ENCODE peak calls at places on chromosome 4, in seven cellular contexts. R is IMR-90, I is uterus, B is transverse colon, O is heart left ventricle, F is suprapubic skin, V is adrenal gland. H is an unnamed sample. For H3K4me1, the result is how much of the 10 kb centered on the place peaks cover.

GRCh38 chr4:137510866-137511265 is 21.4 kb downstream of the PCDH18 start:
- DNase-seq in R (peak), I (peak), B (no peak), O (no peak), F (no peak), V (no peak), H (no peak)

GRCh38 chr4:14726441-14727405 is 275.6 kb upstream of the CPEB2 start:
- DNase-seq in R (peak), I (no peak), B (peak), O (no peak), F (no peak), V (no peak), H (no peak)

GRCh38 chr4:103074598-103075434 is 1.7 kb downstream of the SLC9B2 start:
- DNase-seq in R (peak), I (no peak), B (no peak), O (no peak), F (no peak), V (no peak), H (no peak)

GRCh38 chr4:37219251-37219650 is 25.3 kb upstream of the NWD2 start:
- DNase-seq in R (no peak), I (no peak), B (no peak), O (no peak), F (no peak), V (no peak), H (no peak)

GRCh38 chr4:13329963-13330362 is 154.2 kb downstream of the RAB28 start:
- DNase-seq in R (peak), I (no peak), B (no peak), O (no peak), F (no peak), V (no peak), H (no peak)

GRCh38 chr4:180422989-180423766 is 1820.0 kb upstream of the TENM3 start:
- DNase-seq in R (no peak), I (no peak), B (no peak), O (no peak), F (no peak), V (no peak), H (no peak)

GRCh38 chr4:156838761-156839160 is 132.8 kb downstream of the PDGFC start:
- DNase-seq in R (peak), I (no peak), B (no peak), O (no peak), F (no peak), V (no peak), H (no peak)

GRCh38 chr4:175246941-175247340 is 328.8 kb downstream of the ADAM29 start:
- DNase-seq in R (peak), I (no peak), B (no peak), O (no peak), F (no peak), V (no peak), H (no peak)

GRCh38 chr4:22072726-22073125 is 124.2 kb upstream of the KCNIP4 start:
- DNase-seq in R (no peak), I (no peak), B (no peak), O (no peak), F (no peak), V (no peak), H (no peak)

GRCh38 chr4:14338206-14338605 is 664.1 kb upstream of the CPEB2 start:
- DNase-seq in R (peak), I (no peak), B (no peak), O (no peak), F (no peak), V (no peak), H (no peak)

GRCh38 chr4:169677150-169677732 is 56.9 kb downstream of the CLCN3 start:
- DNase-seq in R (no peak), I (no peak), B (no peak), O (no peak), F (no peak), V (no peak), H (no peak)

GRCh38 chr4:38931125-38931524 is 63.5 kb downstream of the FAM114A1 start:
- DNase-seq in R (no peak), I (no peak), B (no peak), O (no peak), F (no peak), V (no peak), H (no peak)

GRCh38 chr4:12409507-12410190 is 981.0 kb upstream of the HS3ST1 start:
- DNase-seq in R (no peak), I (no peak), B (no peak), O (no peak), F (no peak), V (no peak), H (no peak)

GRCh38 chr4:47074836-47075235 is 43.5 kb downstream of the GABRB1 start:
- DNase-seq in R (peak), I (no peak), B (no peak), O (no peak), F (no peak), V (no peak), H (no peak)

GRCh38 chr4:2338754-2339457 is 77.0 kb upstream of the MXD4 start:
- DNase-seq in R (no peak), I (no peak), B (no peak), O (no peak), F (no peak), V (no peak), H (no peak)

GRCh38 chr4:88681209-88681608 is 16.4 kb downstream of the NAP1L5 start:
- DNase-seq in R (no peak), I (no peak), B (no peak), O (no peak), F (no peak), V (no peak), H (no peak)

GRCh38 chr4:5054532-5054931 is 3.3 kb downstream of the STK32B start:
- DNase-seq in R (no peak), I (no peak), B (no peak), O (no peak), F (no peak), V (no peak), H (no peak)

GRCh38 chr4:69071286-69071685 is 25.0 kb upstream of the UGT2B7 start:
- DNase-seq in R (no peak), I (no peak), B (no peak), O (no peak), F (no peak), V (no peak), H (no peak)

GRCh38 chr4:14410469-14410868 is 591.8 kb upstream of the CPEB2 start:
- DNase-seq in R (no peak), I (no peak), B (no peak), O (no peak), F (no peak), V (no peak), H (no peak)

GRCh38 chr4:91758487-91758886 is 545.3 kb upstream of the GRID2 start:
- DNase-seq in R (no peak), I (no peak), B (no peak), O (no peak), F (no peak), V (no peak), H (no peak)

GRCh38 chr4:5996641-5997040 is 21.6 kb downstream of the C4orf50 start:
- DNase-seq in R (no peak), I (no peak), B (no peak), O (no peak), F (peak), V (no peak), H (no peak)

GRCh38 chr4:74504212-74504611 is 59.3 kb downstream of the AREG start:
- DNase-seq in R (peak), I (no peak), B (no peak), O (no peak), F (no peak), V (no peak), H (no peak)

GRCh38 chr4:105780176-105780575 is 71.6 kb downstream of the GSTCD start:
- DNase-seq in R (no peak), I (no peak), B (no peak), O (no peak), F (no peak), V (no peak), H (no peak)

GRCh38 chr4:120520761-120521160 is 401.8 kb downstream of the PRDM5 start:
- DNase-seq in R (no peak), I (no peak), B (no peak), O (no peak), F (no peak), V (no peak), H (no peak)

GRCh38 chr4:120517966-120518365 is 404.6 kb downstream of the PRDM5 start:
- DNase-seq in R (peak), I (peak), B (peak), O (peak), F (no peak), V (peak), H (no peak)
- H3K27ac ChIP-seq in R (no peak), I (peak), B (peak), O (peak), F (no peak), V (peak), H (no peak)

GRCh38 chr4:140238353-140239041 is 84.5 kb upstream of the MAML3 start:
- DNase-seq in R (peak), I (peak), B (peak), O (peak), F (peak), V (peak), H (peak)
- TF ChIP-seq POLR2A in R (no peak), I (no peak), B (no peak), O (no peak), F (no peak), V (no peak), H (peak)

GRCh38 chr4:152098365-152099060 is 337.7 kb upstream of the GATB start:
- DNase-seq in R (no peak), I (no peak), B (no peak), O (no peak), F (no peak), V (no peak), H (no peak)
- H3K4me1 ChIP-seq in R (under half), I (under half), B (under half), O (under half), F (under half), V (under half), H (under half)

GRCh38 chr4:81131563-81131962 is 83.5 kb downstream of the PRKG2 start:
- DNase-seq in R (no peak), I (no peak), B (no peak), O (no peak), F (no peak), V (no peak), H (no peak)

GRCh38 chr4:81137894-81138293 is 77.1 kb downstream of the PRKG2 start:
- DNase-seq in R (no peak), I (no peak), B (no peak), O (no peak), F (no peak), V (no peak), H (no peak)

GRCh38 chr4:81137446-81137845 is 77.6 kb downstream of the PRKG2 start:
- DNase-seq in R (peak), I (no peak), B (no peak), O (no peak), F (no peak), V (no peak), H (no peak)

GRCh38 chr4:81136161-81136910 is 78.7 kb downstream of the PRKG2 start:
- DNase-seq in R (peak), I (peak), B (no peak), O (no peak), F (no peak), V (peak), H (no peak)

GRCh38 chr4:81135501-81135900 is 79.5 kb downstream of the PRKG2 start:
- DNase-seq in R (peak), I (no peak), B (no peak), O (no peak), F (no peak), V (no peak), H (no peak)
- H3K27ac ChIP-seq in R (peak), I (peak), B (no peak), O (no peak), F (no peak), V (no peak), H (no peak)

DNA sequence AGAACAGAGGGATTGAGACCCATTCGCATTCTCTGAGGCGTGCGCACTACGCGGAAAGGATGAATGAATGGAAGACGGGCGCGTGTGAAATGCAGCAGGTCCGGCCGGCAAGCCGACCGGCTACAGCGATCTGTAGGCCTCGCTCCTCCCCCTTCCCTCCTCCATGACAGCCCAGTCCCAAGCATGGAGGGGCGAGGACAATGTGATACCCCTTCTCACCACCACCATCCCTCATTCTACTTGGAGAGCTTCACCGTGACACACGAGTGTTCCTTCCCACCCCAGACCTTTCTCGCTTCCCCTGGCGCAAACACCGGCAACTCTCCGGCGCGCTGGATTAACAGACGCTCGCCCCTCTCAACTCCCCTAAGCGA is 815 bp downstream of the EIF4E start:
- DNase-seq in R (peak), I (peak), B (peak), O (peak), F (peak), V (peak), H (peak)
- TF ChIP-seq POLR2A in R (no peak), I (no peak), B (no peak), O (no peak), F (no peak), V (no peak), H (no peak)

DNA sequence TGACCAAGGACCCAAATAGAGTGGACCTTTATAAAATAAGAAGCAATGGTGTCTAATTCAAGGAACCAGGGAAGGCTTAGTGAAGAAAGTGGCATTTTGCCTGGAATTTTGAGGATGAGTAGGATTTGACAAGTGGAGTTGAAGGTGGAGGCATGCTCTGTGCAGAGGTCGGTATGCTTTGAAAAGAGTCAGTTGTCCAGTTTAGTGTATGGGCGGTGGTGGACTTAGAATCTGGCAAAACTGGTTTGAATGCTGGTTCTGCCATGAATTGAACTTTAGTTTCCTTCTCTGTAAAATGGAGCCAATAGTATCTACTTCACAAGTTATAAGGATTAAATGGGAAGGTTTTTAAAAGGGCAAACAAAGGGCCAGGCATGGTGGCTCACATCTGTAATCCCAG is 29.7 kb downstream of the SEPTIN11 start:
- DNase-seq in R (no peak), I (no peak), B (no peak), O (no peak), F (no peak), V (no peak), H (no peak)
- H3K4me1 ChIP-seq in R (under half), I (under half), B (under half), O (half or more), F (under half), V (under half), H (under half)

H was measured in right lobe of liver.